ENCODE peak calls at places on chromosomes 16 and 17, in seven cellular contexts. G is neuronal stem cell, J is mesendoderm, C is mesenchymal stem cell, D is IMR-90, R is H1, W is trophoblast cell. Y is an unnamed sample.

GRCh38 chr16:22728167-22728836 is 85.7 kb upstream of the HS3ST2 start:
- DNase-seq in G (no peak), J (peak; percentile 59), C (no peak), D (no peak), R (no peak), W (no peak), Y (no peak)

GRCh38 chr17:1143573-1143972 is 36.2 kb downstream of the ABR start:
- DNase-seq in G (peak; percentile 62), J (peak; percentile 89), C (peak; percentile 70), D (peak; percentile 34), R (no peak), W (peak; percentile 16), Y (no peak)

GRCh38 chr16:27995378-27995777 is 68.1 kb downstream of the GSG1L start:
- DNase-seq in G (no peak), J (no peak), C (no peak), D (no peak), R (no peak), W (no peak), Y (no peak)

GRCh38 chr17:80031691-80032480 is 3.8 kb downstream of the TBC1D16 start:
- DNase-seq in G (no peak), J (no peak), C (no peak), D (no peak), R (no peak), W (no peak), Y (peak; percentile 18)

GRCh38 chr16:11639925-11640899 is 28.0 kb upstream of the SNN start:
- DNase-seq in G (no peak), J (peak; percentile 95), C (peak; percentile 100), D (peak; percentile 100), R (no peak), W (peak; percentile 99), Y (peak; percentile 70)

GRCh38 chr17:47725446-47726109 is 7.5 kb upstream of the TBX21 start:
- DNase-seq in G (no peak), J (no peak), C (no peak), D (no peak), R (no peak), W (no peak), Y (no peak)

GRCh38 chr17:50531428-50532025 is 1.0 kb upstream of the EPN3 start:
- DNase-seq in G (no peak), J (no peak), C (no peak), D (no peak), R (no peak), W (no peak), Y (no peak)

GRCh38 chr17:6677158-6677831 is 25.7 kb downstream of the C17orf100 start:
- DNase-seq in G (no peak), J (no peak), C (peak; percentile 9), D (peak; percentile 3), R (no peak), W (no peak), Y (no peak)

GRCh38 chr17:3943240-3943891 is 20.9 kb downstream of the ATP2A3 start:
- DNase-seq in G (no peak), J (no peak), C (no peak), D (no peak), R (no peak), W (no peak), Y (no peak)

GRCh38 chr16:66107661-66108060 is 258.8 kb upstream of the CDH5 start:
- DNase-seq in G (no peak), J (no peak), C (peak; percentile 50), D (peak; percentile 93), R (no peak), W (peak; percentile 6), Y (no peak)

GRCh38 chr16:50702725-50703124 is 9.3 kb downstream of the NOD2 start:
- DNase-seq in G (no peak), J (no peak), C (no peak), D (no peak), R (no peak), W (no peak), Y (no peak)

GRCh38 chr16:25199457-25199856 is 17.3 kb upstream of the AQP8 start:
- DNase-seq in G (no peak), J (no peak), C (no peak), D (no peak), R (no peak), W (no peak), Y (no peak)

GRCh38 chr16:26133401-26133800 is 441.6 kb downstream of the HS3ST4 start:
- DNase-seq in G (no peak), J (no peak), C (no peak), D (no peak), R (no peak), W (no peak), Y (no peak)

GRCh38 chr17:74981979-74982662 is 5.3 kb upstream of the CDR2L start:
- DNase-seq in G (peak; percentile 78), J (peak; percentile 94), C (peak; percentile 78), D (peak; percentile 23), R (peak; percentile 87), W (peak; percentile 87), Y (peak; percentile 96)

GRCh38 chr17:63696381-63696961 is 3.5 kb downstream of the LIMD2 start:
- DNase-seq in G (peak; percentile 36), J (peak; percentile 94), C (peak; percentile 47), D (no peak), R (peak; percentile 65), W (peak; percentile 25), Y (peak; percentile 91)

GRCh38 chr16:75576384-75576811 is 10.2 kb downstream of the GABARAPL2 start:
- DNase-seq in G (no peak), J (no peak), C (no peak), D (no peak), R (no peak), W (no peak), Y (no peak)

GRCh38 chr16:65125322-65125721 is 3.5 kb upstream of the CDH11 start:
- DNase-seq in G (no peak), J (no peak), C (peak; percentile 40), D (peak; percentile 30), R (no peak), W (no peak), Y (no peak)

GRCh38 chr17:81125573-81126081 is 39.7 kb upstream of the PVALEF start:
- DNase-seq in G (no peak), J (no peak), C (no peak), D (no peak), R (no peak), W (no peak), Y (no peak)

GRCh38 chr17:35214192-35214591 is 20.0 kb upstream of the SLC35G3 start:
- DNase-seq in G (no peak), J (no peak), C (no peak), D (no peak), R (no peak), W (no peak), Y (no peak)

GRCh38 chr17:35214631-35215273 is 20.6 kb upstream of the SLC35G3 start:
- DNase-seq in G (no peak), J (no peak), C (no peak), D (no peak), R (no peak), W (no peak), Y (no peak)

GRCh38 chr17:35210741-35211140 is 16.5 kb upstream of the SLC35G3 start:
- DNase-seq in G (no peak), J (no peak), C (no peak), D (no peak), R (no peak), W (no peak), Y (no peak)

GRCh38 chr17:35213412-35213925 is 19.3 kb upstream of the SLC35G3 start:
- DNase-seq in G (no peak), J (no peak), C (no peak), D (no peak), R (no peak), W (no peak), Y (no peak)

DNA sequence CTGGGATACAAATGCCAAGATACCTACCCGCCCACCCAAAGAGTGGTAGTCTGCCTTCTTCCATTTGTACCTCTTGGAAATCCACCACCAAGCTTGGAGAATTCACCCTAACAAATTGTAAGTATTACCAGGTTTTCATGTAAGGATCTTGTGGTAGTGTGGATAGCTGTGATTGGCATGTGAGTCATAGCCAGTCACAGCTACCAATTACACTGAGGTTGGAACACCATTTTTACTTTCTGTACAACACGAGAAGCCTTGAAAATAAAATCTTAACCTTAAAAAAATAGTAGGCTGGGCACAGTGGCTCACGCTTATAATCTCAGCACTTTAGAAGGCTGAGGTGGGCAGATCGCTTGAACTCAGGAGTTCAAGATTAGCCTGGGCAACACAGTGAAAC is 18.5 kb upstream of the SLC35G3 start:
- DNase-seq in G (no peak), J (no peak), C (no peak), D (no peak), R (no peak), W (no peak), Y (no peak)
- H2AK5ac ChIP-seq in G (no peak overlapping the region), J (no peak overlapping the region), C (no peak overlapping the region), D (no peak overlapping the region), R (no peak overlapping the region), W (no peak overlapping the region), Y (no peak overlapping the region)

GRCh38 chr17:69820881-69821473 is 254.0 kb upstream of the KCNJ16 start:
- DNase-seq in G (no peak), J (no peak), C (no peak), D (no peak), R (no peak), W (no peak), Y (no peak)
- H2AK5ac ChIP-seq in G (no peak overlapping the region), J (no peak overlapping the region), C (no peak overlapping the region), D (no peak overlapping the region), R (no peak overlapping the region), W (no peak overlapping the region), Y (no peak overlapping the region)

GRCh38 chr17:9121186-9121820 is 100.0 kb downstream of the NTN1 start:
- DNase-seq in G (no peak), J (no peak), C (no peak), D (no peak), R (no peak), W (no peak), Y (no peak)

GRCh38 chr17:9127340-9127739 is 106.0 kb downstream of the NTN1 start:
- DNase-seq in G (no peak), J (no peak), C (no peak), D (no peak), R (no peak), W (no peak), Y (no peak)

GRCh38 chr17:9123594-9124553 is 102.6 kb downstream of the NTN1 start:
- DNase-seq in G (no peak), J (no peak), C (no peak), D (no peak), R (no peak), W (no peak), Y (no peak)

GRCh38 chr17:9124554-9124935 is 103.2 kb downstream of the NTN1 start:
- DNase-seq in G (no peak), J (no peak), C (no peak), D (no peak), R (no peak), W (no peak), Y (no peak)

GRCh38 chr17:9125722-9126121 is 104.4 kb downstream of the NTN1 start:
- DNase-seq in G (no peak), J (no peak), C (no peak), D (no peak), R (no peak), W (no peak), Y (no peak)
- H2AK5ac ChIP-seq in G (no peak overlapping the region), J (no peak overlapping the region), C (no peak overlapping the region), D (no peak overlapping the region), R (no peak overlapping the region), W (no peak overlapping the region), Y (no peak overlapping the region)

DNA sequence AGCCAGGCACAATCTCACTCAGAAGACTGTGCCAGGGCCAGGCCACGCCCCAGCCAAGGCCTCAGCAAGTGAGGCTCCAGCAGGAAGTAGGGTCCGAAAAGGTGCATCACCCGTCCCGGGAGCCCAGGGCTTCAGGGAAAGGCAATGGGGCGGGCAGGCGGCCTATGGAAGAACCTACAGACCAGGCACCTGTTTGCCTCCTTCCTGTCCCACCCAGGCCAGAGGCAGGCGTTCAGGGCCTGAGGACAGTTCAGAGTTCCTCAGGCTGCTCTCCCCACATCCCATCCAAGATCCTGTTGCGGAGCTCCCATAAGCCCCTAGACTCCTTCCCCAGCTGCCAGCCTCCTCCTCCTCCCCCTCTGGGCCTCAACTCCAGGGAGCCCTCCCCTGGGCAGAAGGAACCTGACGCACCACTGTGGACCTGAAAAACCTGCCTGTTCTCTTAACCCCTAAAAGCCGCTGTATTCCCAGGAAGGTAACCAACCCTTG is 2.3 kb downstream of the CLUH start:
- DNase-seq in G (no peak), J (no peak), C (no peak), D (no peak), R (no peak), W (no peak), Y (no peak)
- H2AK5ac ChIP-seq in G (peak overlapping the region; percentile 13), J (no peak overlapping the region), C (no peak overlapping the region), D (no peak overlapping the region), R (peak overlapping the region; percentile 27), W (no peak overlapping the region), Y (no peak overlapping the region)